ENCODE peak calls at places on chromosomes 7 and 10, in six cellular contexts. One of them, this sample, is unnamed.

GRCh38 chr10:89525556-89525955 is 9.8 kb downstream of the SLC16A12 start:
- DNase-seq in keratinocyte: no peak
- DNase-seq in stomach: no peak
- DNase-seq in gastrocnemius medialis: no peak
- DNase-seq in OCI-LY7: no peak
- DNase-seq in heart right ventricle: no peak
- DNase-seq in this sample: no peak

GRCh38 chr10:71255817-71256660 is 43.7 kb downstream of the UNC5B start:
- DNase-seq in gastrocnemius medialis: no peak
- DNase-seq in stomach: peak; percentile 74
- DNase-seq in heart right ventricle: peak; percentile 62
- DNase-seq in OCI-LY7: no peak
- DNase-seq in keratinocyte: no peak
- DNase-seq in this sample: peak; percentile 84

GRCh38 chr10:9227679-9228365 is 1173.3 kb downstream of the GATA3 start:
- DNase-seq in keratinocyte: peak; percentile 26
- DNase-seq in gastrocnemius medialis: no peak
- DNase-seq in OCI-LY7: no peak
- DNase-seq in heart right ventricle: no peak
- DNase-seq in stomach: no peak
- DNase-seq in this sample: peak; percentile 59

GRCh38 chr7:88013981-88014380 is 79.9 kb downstream of the ADAM22 start:
- DNase-seq in heart right ventricle: no peak
- DNase-seq in stomach: no peak
- DNase-seq in keratinocyte: no peak
- DNase-seq in OCI-LY7: no peak
- DNase-seq in gastrocnemius medialis: no peak
- DNase-seq in this sample: no peak

GRCh38 chr10:70728328-70728727 is 56.0 kb downstream of the ADAMTS14 start:
- DNase-seq in gastrocnemius medialis: no peak
- DNase-seq in heart right ventricle: no peak
- DNase-seq in keratinocyte: no peak
- DNase-seq in stomach: no peak
- DNase-seq in OCI-LY7: no peak
- DNase-seq in this sample: no peak

GRCh38 chr10:64041185-64041988 is 520.2 kb downstream of the REEP3 start:
- DNase-seq in keratinocyte: peak; percentile 49
- DNase-seq in gastrocnemius medialis: peak; percentile 54
- DNase-seq in OCI-LY7: peak; percentile 78
- DNase-seq in heart right ventricle: peak; percentile 54
- DNase-seq in stomach: peak; percentile 84
- DNase-seq in this sample: peak; percentile 45

GRCh38 chr7:129646369-129647021 is 35.0 kb downstream of the NRF1 start:
- DNase-seq in keratinocyte: no peak
- DNase-seq in heart right ventricle: no peak
- DNase-seq in stomach: no peak
- DNase-seq in gastrocnemius medialis: no peak
- DNase-seq in OCI-LY7: no peak
- DNase-seq in this sample: no peak

GRCh38 chr7:151761256-151761655 is 115.7 kb downstream of the PRKAG2 start:
- DNase-seq in heart right ventricle: no peak
- DNase-seq in stomach: no peak
- DNase-seq in OCI-LY7: no peak
- DNase-seq in gastrocnemius medialis: no peak
- DNase-seq in keratinocyte: no peak
- DNase-seq in this sample: peak; percentile 38

GRCh38 chr7:22659741-22660140 is 67.3 kb upstream of the IL6 start:
- DNase-seq in heart right ventricle: no peak
- DNase-seq in OCI-LY7: no peak
- DNase-seq in keratinocyte: no peak
- DNase-seq in gastrocnemius medialis: no peak
- DNase-seq in stomach: no peak
- DNase-seq in this sample: no peak

GRCh38 chr7:22658031-22658430 is 69.0 kb upstream of the IL6 start:
- DNase-seq in OCI-LY7: no peak
- DNase-seq in heart right ventricle: no peak
- DNase-seq in stomach: no peak
- DNase-seq in gastrocnemius medialis: no peak
- DNase-seq in keratinocyte: no peak
- DNase-seq in this sample: no peak

GRCh38 chr7:22655781-22656180 is 71.2 kb upstream of the IL6 start:
- DNase-seq in OCI-LY7: no peak
- DNase-seq in stomach: no peak
- DNase-seq in heart right ventricle: no peak
- DNase-seq in keratinocyte: no peak
- DNase-seq in gastrocnemius medialis: no peak
- DNase-seq in this sample: no peak

GRCh38 chr7:22654836-22655235 is 72.2 kb upstream of the IL6 start:
- DNase-seq in keratinocyte: no peak
- DNase-seq in stomach: no peak
- DNase-seq in heart right ventricle: no peak
- DNase-seq in OCI-LY7: no peak
- DNase-seq in gastrocnemius medialis: no peak
- DNase-seq in this sample: no peak

DNA sequence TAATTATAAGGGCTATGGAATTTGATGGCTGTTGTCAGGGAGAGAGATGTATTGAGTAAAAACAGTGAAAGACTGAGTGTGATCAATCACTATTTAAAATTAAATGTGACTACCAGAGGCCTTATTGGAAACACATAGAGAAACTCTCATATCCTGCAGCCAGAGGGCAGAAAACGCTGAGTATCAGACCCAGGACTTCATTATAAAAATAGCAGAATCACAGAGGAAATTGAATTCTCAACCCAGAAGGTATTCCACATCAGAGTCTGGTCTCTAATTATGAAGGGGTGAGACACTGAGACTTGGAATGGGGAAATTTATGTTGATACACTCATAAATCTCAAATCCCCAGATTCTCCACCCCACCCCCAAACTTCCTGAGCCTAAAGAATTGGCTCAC is 69.5 kb upstream of the IL6 start:
- DNase-seq in heart right ventricle: no peak
- DNase-seq in keratinocyte: no peak
- DNase-seq in stomach: no peak
- DNase-seq in gastrocnemius medialis: no peak
- DNase-seq in OCI-LY7: no peak
- DNase-seq in this sample: no peak
- TF ChIP-seq CTCF in heart right ventricle: no peak
- TF ChIP-seq CTCF in keratinocyte: no peak
- TF ChIP-seq CTCF in stomach: no peak
- TF ChIP-seq CTCF in gastrocnemius medialis: no peak
- TF ChIP-seq CTCF in OCI-LY7: peak; percentile 31
- TF ChIP-seq CTCF in this sample: no peak

DNA sequence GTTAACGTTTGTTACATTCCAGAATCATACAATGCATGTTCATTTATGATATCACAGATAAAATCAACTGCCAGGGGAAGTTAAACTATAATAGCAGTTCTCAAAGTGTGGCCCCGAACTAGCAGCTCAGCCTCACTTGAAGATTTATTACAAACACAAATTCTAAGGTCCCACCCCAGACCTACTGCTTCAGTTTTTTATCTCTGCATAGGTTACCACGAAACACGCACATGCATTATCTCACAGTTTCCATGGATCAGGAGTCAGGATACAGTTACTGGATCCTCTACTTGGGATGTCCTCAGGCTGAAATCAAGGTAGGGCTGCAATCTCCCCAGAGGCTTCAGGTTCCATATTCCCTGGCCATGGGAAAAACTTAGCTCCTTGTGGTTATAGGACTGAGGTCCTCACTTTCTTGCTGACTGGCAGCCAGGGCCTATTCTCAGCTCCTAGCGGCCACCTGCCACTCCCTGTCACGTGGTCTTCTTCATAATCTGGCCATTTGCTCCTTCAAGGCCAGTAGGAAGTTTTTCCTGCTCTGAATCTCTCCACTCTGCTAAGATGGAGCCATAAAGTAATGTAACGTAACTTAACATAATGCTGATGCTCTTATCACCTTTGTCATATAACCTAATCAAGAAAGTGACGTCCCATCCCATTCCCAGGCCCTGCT is 50.5 kb upstream of the YAE1 start:
- DNase-seq in gastrocnemius medialis: no peak
- DNase-seq in stomach: no peak
- DNase-seq in keratinocyte: no peak
- DNase-seq in OCI-LY7: no peak
- DNase-seq in heart right ventricle: no peak
- DNase-seq in this sample: no peak
- H3K27ac ChIP-seq in gastrocnemius medialis: no peak overlapping the region
- H3K27ac ChIP-seq in stomach: no peak overlapping the region
- H3K27ac ChIP-seq in keratinocyte: no peak overlapping the region
- H3K27ac ChIP-seq in OCI-LY7: no peak overlapping the region
- H3K27ac ChIP-seq in heart right ventricle: no peak overlapping the region
- H3K27ac ChIP-seq in this sample: no peak overlapping the region

DNA sequence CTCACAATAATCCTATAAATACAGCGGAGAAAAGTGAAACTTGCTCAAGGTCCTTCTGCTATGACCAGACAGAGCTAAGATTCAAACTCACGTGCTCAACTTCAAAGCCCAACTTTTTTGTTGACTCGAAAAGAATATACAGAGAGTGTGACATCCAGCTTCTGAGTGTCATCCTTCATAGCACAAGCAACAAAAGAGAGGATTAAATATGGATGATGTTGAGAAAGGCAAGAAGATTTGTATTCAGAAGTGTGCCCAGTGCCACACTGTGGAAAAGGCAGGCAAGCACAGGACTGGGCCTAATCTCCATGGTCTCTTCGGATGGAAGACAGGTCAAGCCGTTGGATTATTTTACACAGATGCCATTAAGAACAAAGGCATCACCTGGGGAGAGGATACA is 2.1 kb upstream of the FAM3C start:
- DNase-seq in heart right ventricle: no peak
- DNase-seq in keratinocyte: no peak
- DNase-seq in stomach: peak; percentile 39
- DNase-seq in gastrocnemius medialis: no peak
- DNase-seq in OCI-LY7: no peak
- DNase-seq in this sample: no peak
- TF ChIP-seq CTCF in heart right ventricle: peak; percentile 32
- TF ChIP-seq CTCF in keratinocyte: peak; percentile 10
- TF ChIP-seq CTCF in stomach: peak; percentile 27
- TF ChIP-seq CTCF in gastrocnemius medialis: no peak
- TF ChIP-seq CTCF in OCI-LY7: peak; percentile 48
- TF ChIP-seq CTCF in this sample: no peak

DNA sequence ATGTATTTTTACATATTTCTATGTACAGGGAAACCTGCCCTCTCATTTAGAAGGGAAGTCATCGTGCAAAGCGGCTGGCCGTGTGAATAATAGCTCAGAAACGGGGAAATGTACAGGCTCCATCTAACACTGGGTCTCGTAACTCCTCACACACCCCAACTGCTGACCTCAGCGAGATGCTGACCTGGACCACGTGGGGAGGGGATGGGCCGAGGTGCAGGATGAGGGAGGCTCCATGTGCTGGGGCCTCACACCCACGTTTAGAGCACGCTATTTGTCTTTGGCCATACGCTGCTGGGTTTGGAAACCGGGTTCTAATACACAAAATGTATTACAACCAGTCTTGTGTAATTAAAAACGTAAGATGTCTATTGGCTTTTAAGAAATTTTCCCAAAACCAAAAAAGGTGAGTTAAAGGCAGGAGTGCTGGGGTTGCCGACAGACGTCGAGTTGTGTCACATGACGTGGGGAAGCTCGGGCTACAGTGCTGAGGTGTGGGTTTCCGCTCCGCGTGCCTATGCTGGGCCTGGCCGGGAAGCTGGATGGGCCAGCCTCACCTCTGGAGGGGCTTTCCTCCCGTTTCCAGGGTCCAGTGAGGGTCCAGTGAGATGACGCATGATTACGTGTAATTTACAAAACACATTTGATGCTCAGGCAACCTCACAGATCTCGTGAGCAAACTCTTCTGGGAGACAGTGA is 215.6 kb downstream of the DNAJB6 start:
- DNase-seq in gastrocnemius medialis: no peak
- DNase-seq in heart right ventricle: no peak
- DNase-seq in stomach: no peak
- DNase-seq in OCI-LY7: no peak
- DNase-seq in keratinocyte: no peak
- DNase-seq in this sample: no peak
- H3K27ac ChIP-seq in gastrocnemius medialis: no peak overlapping the region
- H3K27ac ChIP-seq in heart right ventricle: no peak overlapping the region
- H3K27ac ChIP-seq in stomach: no peak overlapping the region
- H3K27ac ChIP-seq in OCI-LY7: no peak overlapping the region
- H3K27ac ChIP-seq in keratinocyte: no peak overlapping the region
- H3K27ac ChIP-seq in this sample: no peak overlapping the region

This sample was measured in RWPE1.